ENCODE peak calls at places on chromosomes 7 and 10, in seven cellular contexts. W is mammary epithelial cell, B is GM23248, A is HCT116, X is mesendoderm, T is PC-3, U is colonic mucosa. F is an unnamed sample.

GRCh38 chr10:63466168-63466935 is 575 bp upstream of the JMJD1C start:
- DNase-seq in W (no peak), B (peak), A (peak), X (peak), T (peak), U (peak), F (peak)

GRCh38 chr7:137937202-137937560 is 64.7 kb downstream of the CREB3L2 start:
- DNase-seq in W (peak), B (peak), A (no peak), X (no peak), T (no peak), U (no peak), F (no peak)

GRCh38 chr10:124032982-124033886 is 60.2 kb downstream of the CHST15 start:
- DNase-seq in W (peak), B (peak), A (no peak), X (peak), T (no peak), U (no peak), F (no peak)

GRCh38 chr7:151470656-151471180 is 30.8 kb upstream of the CRYGN start:
- DNase-seq in W (no peak), B (no peak), A (no peak), X (no peak), T (no peak), U (no peak), F (no peak)

GRCh38 chr7:24912874-24913514 is 67.0 kb downstream of the OSBPL3 start:
- DNase-seq in W (no peak), B (no peak), A (no peak), X (no peak), T (no peak), U (no peak), F (no peak)

GRCh38 chr7:150406565-150407421 is 27.7 kb downstream of the ZNF775 start:
- DNase-seq in W (no peak), B (peak), A (no peak), X (no peak), T (no peak), U (peak), F (peak)

GRCh38 chr10:123021517-123021916 is 12.7 kb downstream of the ACADSB start:
- DNase-seq in W (no peak), B (peak), A (peak), X (no peak), T (no peak), U (no peak), F (no peak)

GRCh38 chr10:124180947-124181549 is 87.7 kb upstream of the CHST15 start:
- DNase-seq in W (peak), B (no peak), A (no peak), X (no peak), T (peak), U (no peak), F (no peak)

GRCh38 chr7:27176962-27177794 is 3.1 kb upstream of the HOXA10 start:
- DNase-seq in W (no peak), B (peak), A (no peak), X (no peak), T (no peak), U (no peak), F (no peak)

GRCh38 chr7:19939746-19940145 is 166.3 kb upstream of the TMEM196 start:
- DNase-seq in W (peak), B (peak), A (no peak), X (peak), T (peak), U (no peak), F (no peak)

GRCh38 chr7:56063882-56064625 is at the start of gene SUMF2:
- DNase-seq in W (peak), B (peak), A (peak), X (peak), T (peak), U (peak), F (peak)

GRCh38 chr7:44172803-44173424 is 16.3 kb downstream of the GCK start:
- DNase-seq in W (no peak), B (no peak), A (no peak), X (no peak), T (no peak), U (no peak), F (no peak)

GRCh38 chr7:121766676-121767075 is 106.3 kb upstream of the PTPRZ1 start:
- DNase-seq in W (no peak), B (no peak), A (no peak), X (no peak), T (no peak), U (no peak), F (no peak)

GRCh38 chr10:63767512-63767911 is 246.3 kb downstream of the REEP3 start:
- DNase-seq in W (peak), B (peak), A (no peak), X (no peak), T (peak), U (no peak), F (no peak)

GRCh38 chr10:118950190-118950658 is 79.3 kb upstream of the NANOS1 start:
- DNase-seq in W (peak), B (peak), A (no peak), X (no peak), T (peak), U (no peak), F (no peak)

GRCh38 chr10:76324283-76324682 is 892.9 kb downstream of the LRMDA start:
- DNase-seq in W (no peak), B (peak), A (no peak), X (no peak), T (peak), U (peak), F (no peak)

GRCh38 chr10:103413540-103413939 is 17.1 kb downstream of the PDCD11 start:
- DNase-seq in W (no peak), B (no peak), A (no peak), X (no peak), T (no peak), U (no peak), F (no peak)

GRCh38 chr7:8261711-8262695 is at the start of gene ICA1:
- DNase-seq in W (peak), B (peak), A (no peak), X (peak), T (peak), U (peak), F (peak)

GRCh38 chr7:74606101-74606908 is 51.2 kb upstream of the GTF2I start:
- DNase-seq in W (no peak), B (peak), A (no peak), X (peak), T (peak), U (peak), F (peak)

GRCh38 chr7:23422384-23422783 is 47.9 kb downstream of the IGF2BP3 start:
- DNase-seq in W (no peak), B (no peak), A (no peak), X (no peak), T (no peak), U (no peak), F (no peak)

GRCh38 chr7:95798401-95798930 is 26.1 kb downstream of the DYNC1I1 start:
- DNase-seq in W (no peak), B (peak), A (no peak), X (no peak), T (peak), U (no peak), F (no peak)

DNA sequence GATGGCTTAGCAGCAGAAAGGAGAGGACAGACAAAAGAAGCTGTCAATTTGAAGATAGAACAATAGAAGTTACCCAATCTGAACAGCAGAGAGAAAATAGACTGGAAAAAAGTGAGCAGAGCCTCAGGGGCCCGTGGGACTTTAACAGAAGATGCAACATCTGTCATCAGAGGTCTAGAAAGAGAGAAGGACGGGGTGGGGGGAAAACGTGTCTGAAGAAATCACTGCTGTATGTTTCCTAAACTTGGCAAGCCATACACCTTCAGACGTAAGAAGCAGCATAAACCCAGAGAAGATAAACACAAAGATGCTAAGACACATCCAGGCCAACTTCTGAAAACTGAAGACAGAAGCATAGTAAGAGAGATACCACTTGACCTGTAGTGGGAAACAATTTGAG is 8.0 kb downstream of the WDR37 start:
- DNase-seq in W (no peak), B (no peak), A (no peak), X (no peak), T (no peak), U (no peak), F (no peak)
- H3K9ac ChIP-seq in W (no peak), B (no peak), A (no peak), X (no peak), T (no peak), U (no peak), F (no peak)

GRCh38 chr10:116296358-116296757 is 23.4 kb upstream of the GFRA1 start:
- DNase-seq in W (no peak), B (no peak), A (no peak), X (peak), T (no peak), U (no peak), F (no peak)

GRCh38 chr10:116298586-116298985 is 25.6 kb upstream of the GFRA1 start:
- DNase-seq in W (no peak), B (no peak), A (no peak), X (no peak), T (no peak), U (no peak), F (no peak)

GRCh38 chr10:116304923-116305322 is 19.3 kb upstream of the CCDC172 start:
- DNase-seq in W (no peak), B (no peak), A (no peak), X (no peak), T (no peak), U (no peak), F (no peak)

GRCh38 chr10:116300477-116301034 is 23.7 kb upstream of the CCDC172 start:
- DNase-seq in W (no peak), B (no peak), A (no peak), X (no peak), T (no peak), U (no peak), F (no peak)
- H3K9ac ChIP-seq in W (no peak), B (no peak), A (no peak), X (no peak), T (no peak), U (no peak), F (no peak)

GRCh38 chr7:107694395-107694794 is 33.8 kb downstream of the SLC26A4 start:
- DNase-seq in W (peak), B (peak), A (no peak), X (no peak), T (no peak), U (no peak), F (no peak)
- H3K9ac ChIP-seq in W (no peak), B (no peak), A (no peak), X (no peak), T (no peak), U (no peak), F (no peak)

GRCh38 chr7:133124974-133125373 is 43.1 kb upstream of the CHCHD3 start:
- DNase-seq in W (no peak), B (no peak), A (no peak), X (no peak), T (no peak), U (no peak), F (no peak)
- H3K9ac ChIP-seq in W (no peak), B (no peak), A (no peak), X (no peak), T (no peak), U (no peak), F (no peak)

DNA sequence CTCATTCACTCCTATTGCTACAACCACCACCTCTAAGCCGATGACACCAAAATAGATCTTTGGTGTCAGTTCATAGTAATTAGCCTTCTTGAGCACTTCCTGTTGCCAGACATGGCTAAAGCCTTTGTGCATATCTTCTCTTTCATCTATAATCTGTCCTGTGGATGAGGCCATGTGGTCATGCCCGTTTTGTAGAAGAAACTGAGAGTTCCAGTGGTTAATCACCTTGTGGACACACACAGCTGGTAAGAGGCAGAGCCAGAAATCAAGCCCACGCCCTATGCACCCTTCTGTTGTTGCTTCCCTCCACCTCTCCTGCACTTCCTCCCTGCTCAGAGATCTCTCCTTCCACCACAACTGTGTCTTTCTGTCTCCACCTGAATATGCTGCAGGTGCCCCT is 285.1 kb upstream of the PFKP start:
- DNase-seq in W (no peak), B (no peak), A (no peak), X (no peak), T (no peak), U (no peak), F (peak)
- H3K9ac ChIP-seq in W (no peak), B (no peak), A (no peak), X (no peak), T (no peak), U (no peak), F (no peak)

DNA sequence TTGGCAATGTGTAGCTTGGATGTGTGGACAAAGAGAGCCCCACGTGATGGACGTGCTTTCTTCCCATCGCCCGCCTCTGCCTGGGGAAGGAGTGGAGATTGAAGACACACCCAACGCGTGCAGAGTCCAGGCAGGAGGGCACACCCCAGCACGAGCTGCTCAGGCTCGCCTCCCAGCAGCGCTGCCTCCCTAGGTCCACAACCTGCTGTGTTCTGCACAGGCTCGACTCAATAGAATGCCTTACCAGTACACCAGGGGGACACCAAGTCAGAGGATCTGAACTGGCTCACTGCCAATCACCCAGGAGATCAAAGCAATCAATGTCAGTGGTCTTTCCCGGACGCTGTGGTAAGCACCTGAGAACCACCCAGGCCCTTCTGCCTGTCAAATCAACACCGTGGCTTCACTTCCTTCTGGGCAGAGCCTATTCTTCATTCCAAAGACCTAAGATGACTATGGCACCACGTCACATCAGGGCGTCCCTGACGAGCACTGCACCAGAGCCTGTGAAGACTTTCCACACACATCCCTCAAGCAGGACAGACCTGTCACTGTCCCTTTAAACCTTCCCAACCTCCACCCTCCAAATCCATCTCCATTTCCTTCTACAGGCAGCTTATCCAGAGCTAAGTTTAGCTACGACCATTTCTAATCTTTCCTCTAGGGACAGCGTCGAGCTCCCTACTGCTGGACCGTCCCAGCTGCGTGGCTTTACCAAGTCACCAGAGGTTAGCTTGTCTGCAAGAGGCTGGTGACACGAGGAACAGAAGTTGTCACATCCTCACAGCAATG is 72.3 kb downstream of the AMZ1 start:
- DNase-seq in W (no peak), B (peak), A (peak), X (peak), T (peak), U (peak), F (no peak)
- H3K9ac ChIP-seq in W (no peak), B (peak), A (no peak), X (no peak), T (no peak), U (peak), F (no peak)

GRCh38 chr7:47458057-47458456 is 123.9 kb downstream of the TNS3 start:
- DNase-seq in W (peak), B (peak), A (no peak), X (no peak), T (peak), U (no peak), F (no peak)

GRCh38 chr7:47458486-47458885 is 123.4 kb downstream of the TNS3 start:
- DNase-seq in W (no peak), B (no peak), A (no peak), X (no peak), T (no peak), U (no peak), F (no peak)

GRCh38 chr7:47460251-47460989 is 121.5 kb downstream of the TNS3 start:
- DNase-seq in W (no peak), B (peak), A (no peak), X (no peak), T (no peak), U (peak), F (no peak)

GRCh38 chr7:47464266-47464665 is 117.6 kb downstream of the TNS3 start:
- DNase-seq in W (no peak), B (no peak), A (no peak), X (no peak), T (no peak), U (no peak), F (no peak)

DNA sequence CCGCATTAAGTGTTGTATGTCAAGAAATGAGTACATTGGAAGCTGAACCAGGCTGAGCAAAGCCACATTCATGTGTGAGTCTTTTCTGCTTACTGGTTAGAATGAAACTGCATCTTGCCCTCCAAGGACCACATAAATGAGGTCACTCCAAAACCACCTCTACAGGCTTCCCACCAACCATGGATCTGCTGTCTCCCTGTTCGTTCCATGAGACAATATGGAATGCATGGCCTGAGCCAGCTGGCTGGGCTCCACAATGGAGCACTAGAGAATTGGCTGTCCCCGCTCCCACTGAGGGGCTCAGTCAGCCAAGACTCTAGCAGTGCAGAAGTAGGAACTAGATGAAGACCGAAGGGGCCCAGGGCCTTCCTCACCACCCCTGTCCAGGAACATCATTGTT is 120.8 kb downstream of the TNS3 start:
- DNase-seq in W (no peak), B (peak), A (no peak), X (no peak), T (no peak), U (no peak), F (no peak)
- H3K9ac ChIP-seq in W (no peak), B (no peak), A (no peak), X (no peak), T (no peak), U (no peak), F (no peak)

F was measured in MM.1S.